ENCODE peak calls at places on chromosomes 16 and 17, in eight cellular contexts. Y is prostate gland; D is activated CD4-positive, alpha-beta T cell treated with anti-CD3 and anti-CD28 coated beads for 36 hours; S is ACHN; M is stimulated activated CD4-positive, alpha-beta T cell treated with anti-CD3 and anti-CD28 coated beads, Interleukin-2, amount 100 ng/mL, for 4 hours; I is Daoy; C is A172; B is left colon. N is an unnamed sample.

GRCh38 chr16:89581045-89581695 is 5.6 kb downstream of the CPNE7 start:
- DNase-seq in I (peak), Y (no peak), B (no peak), S (peak), M (no peak), D (no peak), C (peak), N (peak)

GRCh38 chr16:9402293-9402865 is 310.9 kb downstream of the HAPSTR1 start:
- DNase-seq in M (no peak), I (no peak), S (no peak), B (no peak), D (no peak), Y (no peak), C (no peak), N (no peak)

GRCh38 chr16:19884611-19885455 is at the start of gene GPRC5B:
- DNase-seq in Y (peak), I (peak), S (peak), D (peak), C (no peak), M (peak), B (peak), N (peak)

GRCh38 chr16:68093816-68094613 is 8.8 kb downstream of the NFATC3 start:
- DNase-seq in B (no peak), D (no peak), S (peak), M (no peak), C (peak), I (no peak), Y (no peak), N (no peak)

GRCh38 chr17:66459811-66460270 is 157.4 kb downstream of the PRKCA start:
- DNase-seq in S (peak), I (peak), C (peak), Y (no peak), M (no peak), B (no peak), D (peak), N (peak)

GRCh38 chr16:20957153-20957552 is 56.6 kb downstream of the LYRM1 start:
- DNase-seq in D (no peak), B (no peak), I (no peak), M (no peak), Y (no peak), S (no peak), C (no peak), N (no peak)

GRCh38 chr16:52535076-52535475 is 11.9 kb downstream of the TOX3 start:
- DNase-seq in D (no peak), S (no peak), M (no peak), B (peak), C (no peak), Y (no peak), I (no peak), N (no peak)

GRCh38 chr17:40443988-40444899 is 994 bp downstream of the IGFBP4 start:
- DNase-seq in I (no peak), C (no peak), S (no peak), D (peak), M (no peak), Y (no peak), B (peak), N (no peak)

GRCh38 chr17:77449908-77450741 is 309.4 kb downstream of the SEC14L1 start:
- DNase-seq in I (peak), C (peak), M (peak), Y (peak), D (peak), B (peak), S (no peak), N (peak)